ENCODE peak calls at places on chromosomes 7 and 10, in ten cellular contexts. One of them, this sample, is unnamed.

GRCh38 chr10:14126697-14127440 is 203.9 kb downstream of the FRMD4A start:
- DNase-seq in GM12878: no peak
- DNase-seq in esophagus squamous epithelium: no peak
- DNase-seq in HFFc6: peak
- DNase-seq in right lobe of liver: no peak
- DNase-seq in H9: no peak
- DNase-seq in AG04449: no peak
- DNase-seq in fibroblast of pulmonary artery: peak
- DNase-seq in choroid plexus epithelial cell: peak
- DNase-seq in nephron progenitor cell: no peak
- DNase-seq in this sample: no peak

GRCh38 chr10:49012603-49013002 is 73.0 kb upstream of the LRRC18 start:
- DNase-seq in GM12878: no peak
- DNase-seq in esophagus squamous epithelium: no peak
- DNase-seq in HFFc6: no peak
- DNase-seq in right lobe of liver: no peak
- DNase-seq in H9: no peak
- DNase-seq in AG04449: no peak
- DNase-seq in fibroblast of pulmonary artery: no peak
- DNase-seq in choroid plexus epithelial cell: no peak
- DNase-seq in nephron progenitor cell: no peak
- DNase-seq in this sample: no peak

GRCh38 chr7:70029993-70030392 is 431.7 kb downstream of the AUTS2 start:
- DNase-seq in GM12878: no peak
- DNase-seq in esophagus squamous epithelium: no peak
- DNase-seq in HFFc6: no peak
- DNase-seq in right lobe of liver: no peak
- DNase-seq in H9: no peak
- DNase-seq in AG04449: no peak
- DNase-seq in fibroblast of pulmonary artery: no peak
- DNase-seq in choroid plexus epithelial cell: no peak
- DNase-seq in nephron progenitor cell: no peak
- DNase-seq in this sample: no peak

GRCh38 chr10:21260060-21260792 is 265.3 kb downstream of the SKIDA1 start:
- DNase-seq in GM12878: no peak
- DNase-seq in esophagus squamous epithelium: no peak
- DNase-seq in HFFc6: no peak
- DNase-seq in right lobe of liver: no peak
- DNase-seq in H9: no peak
- DNase-seq in AG04449: no peak
- DNase-seq in fibroblast of pulmonary artery: peak
- DNase-seq in choroid plexus epithelial cell: no peak
- DNase-seq in nephron progenitor cell: no peak
- DNase-seq in this sample: no peak

GRCh38 chr7:50953820-50954219 is 171.1 kb upstream of the GRB10 start:
- DNase-seq in GM12878: no peak
- DNase-seq in esophagus squamous epithelium: no peak
- DNase-seq in HFFc6: peak
- DNase-seq in right lobe of liver: no peak
- DNase-seq in H9: no peak
- DNase-seq in AG04449: no peak
- DNase-seq in fibroblast of pulmonary artery: peak
- DNase-seq in choroid plexus epithelial cell: peak
- DNase-seq in nephron progenitor cell: no peak
- DNase-seq in this sample: no peak

GRCh38 chr7:158657189-158657746 is 47.3 kb downstream of the NCAPG2 start:
- DNase-seq in GM12878: peak
- DNase-seq in esophagus squamous epithelium: no peak
- DNase-seq in HFFc6: no peak
- DNase-seq in right lobe of liver: no peak
- DNase-seq in H9: no peak
- DNase-seq in AG04449: no peak
- DNase-seq in fibroblast of pulmonary artery: no peak
- DNase-seq in choroid plexus epithelial cell: no peak
- DNase-seq in nephron progenitor cell: no peak
- DNase-seq in this sample: no peak

GRCh38 chr7:135925205-135925604 is 52.0 kb downstream of the MTPN start:
- DNase-seq in GM12878: no peak
- DNase-seq in esophagus squamous epithelium: no peak
- DNase-seq in HFFc6: no peak
- DNase-seq in right lobe of liver: no peak
- DNase-seq in H9: no peak
- DNase-seq in AG04449: no peak
- DNase-seq in fibroblast of pulmonary artery: peak
- DNase-seq in choroid plexus epithelial cell: peak
- DNase-seq in nephron progenitor cell: no peak
- DNase-seq in this sample: no peak

GRCh38 chr7:115516341-115516740 is 514.2 kb downstream of the TFEC start:
- DNase-seq in GM12878: no peak
- DNase-seq in esophagus squamous epithelium: no peak
- DNase-seq in HFFc6: no peak
- DNase-seq in right lobe of liver: no peak
- DNase-seq in H9: no peak
- DNase-seq in AG04449: no peak
- DNase-seq in fibroblast of pulmonary artery: peak
- DNase-seq in choroid plexus epithelial cell: peak
- DNase-seq in nephron progenitor cell: no peak
- DNase-seq in this sample: peak

GRCh38 chr7:15801565-15801964 is 115.1 kb upstream of the MEOX2 start:
- DNase-seq in GM12878: no peak
- DNase-seq in esophagus squamous epithelium: no peak
- DNase-seq in HFFc6: peak
- DNase-seq in right lobe of liver: no peak
- DNase-seq in H9: no peak
- DNase-seq in AG04449: peak
- DNase-seq in fibroblast of pulmonary artery: peak
- DNase-seq in choroid plexus epithelial cell: peak
- DNase-seq in nephron progenitor cell: no peak
- DNase-seq in this sample: peak

GRCh38 chr10:5545011-5545410 is 20.2 kb downstream of the CALML3 start:
- DNase-seq in GM12878: no peak
- DNase-seq in esophagus squamous epithelium: no peak
- DNase-seq in HFFc6: no peak
- DNase-seq in right lobe of liver: no peak
- DNase-seq in H9: no peak
- DNase-seq in AG04449: no peak
- DNase-seq in fibroblast of pulmonary artery: no peak
- DNase-seq in choroid plexus epithelial cell: no peak
- DNase-seq in nephron progenitor cell: no peak
- DNase-seq in this sample: no peak

GRCh38 chr7:4861673-4862072 is at the start of gene PAPOLB:
- DNase-seq in GM12878: no peak
- DNase-seq in esophagus squamous epithelium: no peak
- DNase-seq in HFFc6: no peak
- DNase-seq in right lobe of liver: no peak
- DNase-seq in H9: no peak
- DNase-seq in AG04449: no peak
- DNase-seq in fibroblast of pulmonary artery: no peak
- DNase-seq in choroid plexus epithelial cell: no peak
- DNase-seq in nephron progenitor cell: no peak
- DNase-seq in this sample: no peak

GRCh38 chr10:17206210-17206709 is 4.8 kb upstream of the TRDMT1 start:
- DNase-seq in GM12878: no peak
- DNase-seq in esophagus squamous epithelium: no peak
- DNase-seq in HFFc6: peak
- DNase-seq in right lobe of liver: no peak
- DNase-seq in H9: no peak
- DNase-seq in AG04449: no peak
- DNase-seq in fibroblast of pulmonary artery: peak
- DNase-seq in choroid plexus epithelial cell: peak
- DNase-seq in nephron progenitor cell: no peak
- DNase-seq in this sample: no peak

GRCh38 chr7:37187179-37187578 is 261.5 kb downstream of the ELMO1 start:
- DNase-seq in GM12878: no peak
- DNase-seq in esophagus squamous epithelium: no peak
- DNase-seq in HFFc6: no peak
- DNase-seq in right lobe of liver: no peak
- DNase-seq in H9: no peak
- DNase-seq in AG04449: no peak
- DNase-seq in fibroblast of pulmonary artery: no peak
- DNase-seq in choroid plexus epithelial cell: no peak
- DNase-seq in nephron progenitor cell: no peak
- DNase-seq in this sample: no peak
- TF ChIP-seq CTCF in GM12878: no peak
- TF ChIP-seq CTCF in esophagus squamous epithelium: no peak
- TF ChIP-seq CTCF in HFFc6: no peak
- TF ChIP-seq CTCF in right lobe of liver: no peak
- TF ChIP-seq CTCF in H9: no peak
- TF ChIP-seq CTCF in AG04449: no peak
- TF ChIP-seq CTCF in fibroblast of pulmonary artery: no peak
- TF ChIP-seq CTCF in choroid plexus epithelial cell: no peak
- TF ChIP-seq CTCF in nephron progenitor cell: no peak
- TF ChIP-seq CTCF in this sample: no peak

GRCh38 chr7:154698726-154699291 is 304.1 kb downstream of the PAXIP1 start:
- DNase-seq in GM12878: no peak
- DNase-seq in esophagus squamous epithelium: no peak
- DNase-seq in HFFc6: no peak
- DNase-seq in right lobe of liver: no peak
- DNase-seq in H9: peak
- DNase-seq in AG04449: no peak
- DNase-seq in fibroblast of pulmonary artery: no peak
- DNase-seq in choroid plexus epithelial cell: no peak
- DNase-seq in nephron progenitor cell: peak
- DNase-seq in this sample: no peak
- TF ChIP-seq CTCF in GM12878: peak
- TF ChIP-seq CTCF in esophagus squamous epithelium: no peak
- TF ChIP-seq CTCF in HFFc6: no peak
- TF ChIP-seq CTCF in right lobe of liver: peak
- TF ChIP-seq CTCF in H9: peak
- TF ChIP-seq CTCF in AG04449: no peak
- TF ChIP-seq CTCF in fibroblast of pulmonary artery: no peak
- TF ChIP-seq CTCF in choroid plexus epithelial cell: no peak
- TF ChIP-seq CTCF in nephron progenitor cell: peak
- TF ChIP-seq CTCF in this sample: no peak

GRCh38 chr10:113001599-113002448 is 51.8 kb downstream of the TCF7L2 start:
- DNase-seq in GM12878: no peak
- DNase-seq in esophagus squamous epithelium: no peak
- DNase-seq in HFFc6: no peak
- DNase-seq in right lobe of liver: no peak
- DNase-seq in H9: no peak
- DNase-seq in AG04449: no peak
- DNase-seq in fibroblast of pulmonary artery: no peak
- DNase-seq in choroid plexus epithelial cell: no peak
- DNase-seq in nephron progenitor cell: no peak
- DNase-seq in this sample: no peak

GRCh38 chr10:112999102-112999501 is 49.1 kb downstream of the TCF7L2 start:
- DNase-seq in GM12878: no peak
- DNase-seq in esophagus squamous epithelium: no peak
- DNase-seq in HFFc6: no peak
- DNase-seq in right lobe of liver: no peak
- DNase-seq in H9: no peak
- DNase-seq in AG04449: no peak
- DNase-seq in fibroblast of pulmonary artery: no peak
- DNase-seq in choroid plexus epithelial cell: no peak
- DNase-seq in nephron progenitor cell: no peak
- DNase-seq in this sample: no peak

GRCh38 chr10:113000454-113000853 is 50.4 kb downstream of the TCF7L2 start:
- DNase-seq in GM12878: no peak
- DNase-seq in esophagus squamous epithelium: no peak
- DNase-seq in HFFc6: no peak
- DNase-seq in right lobe of liver: no peak
- DNase-seq in H9: no peak
- DNase-seq in AG04449: no peak
- DNase-seq in fibroblast of pulmonary artery: no peak
- DNase-seq in choroid plexus epithelial cell: no peak
- DNase-seq in nephron progenitor cell: no peak
- DNase-seq in this sample: no peak

GRCh38 chr10:113002449-113002777 is 52.4 kb downstream of the TCF7L2 start:
- DNase-seq in GM12878: no peak
- DNase-seq in esophagus squamous epithelium: no peak
- DNase-seq in HFFc6: no peak
- DNase-seq in right lobe of liver: no peak
- DNase-seq in H9: no peak
- DNase-seq in AG04449: no peak
- DNase-seq in fibroblast of pulmonary artery: no peak
- DNase-seq in choroid plexus epithelial cell: no peak
- DNase-seq in nephron progenitor cell: no peak
- DNase-seq in this sample: no peak

GRCh38 chr10:113000876-113001598 is 51.0 kb downstream of the TCF7L2 start:
- DNase-seq in GM12878: no peak
- DNase-seq in esophagus squamous epithelium: no peak
- DNase-seq in HFFc6: no peak
- DNase-seq in right lobe of liver: no peak
- DNase-seq in H9: no peak
- DNase-seq in AG04449: no peak
- DNase-seq in fibroblast of pulmonary artery: no peak
- DNase-seq in choroid plexus epithelial cell: no peak
- DNase-seq in nephron progenitor cell: no peak
- DNase-seq in this sample: no peak
- TF ChIP-seq CTCF in GM12878: no peak
- TF ChIP-seq CTCF in esophagus squamous epithelium: no peak
- TF ChIP-seq CTCF in HFFc6: no peak
- TF ChIP-seq CTCF in right lobe of liver: no peak
- TF ChIP-seq CTCF in H9: no peak
- TF ChIP-seq CTCF in AG04449: no peak
- TF ChIP-seq CTCF in fibroblast of pulmonary artery: no peak
- TF ChIP-seq CTCF in choroid plexus epithelial cell: no peak
- TF ChIP-seq CTCF in nephron progenitor cell: no peak
- TF ChIP-seq CTCF in this sample: no peak

DNA sequence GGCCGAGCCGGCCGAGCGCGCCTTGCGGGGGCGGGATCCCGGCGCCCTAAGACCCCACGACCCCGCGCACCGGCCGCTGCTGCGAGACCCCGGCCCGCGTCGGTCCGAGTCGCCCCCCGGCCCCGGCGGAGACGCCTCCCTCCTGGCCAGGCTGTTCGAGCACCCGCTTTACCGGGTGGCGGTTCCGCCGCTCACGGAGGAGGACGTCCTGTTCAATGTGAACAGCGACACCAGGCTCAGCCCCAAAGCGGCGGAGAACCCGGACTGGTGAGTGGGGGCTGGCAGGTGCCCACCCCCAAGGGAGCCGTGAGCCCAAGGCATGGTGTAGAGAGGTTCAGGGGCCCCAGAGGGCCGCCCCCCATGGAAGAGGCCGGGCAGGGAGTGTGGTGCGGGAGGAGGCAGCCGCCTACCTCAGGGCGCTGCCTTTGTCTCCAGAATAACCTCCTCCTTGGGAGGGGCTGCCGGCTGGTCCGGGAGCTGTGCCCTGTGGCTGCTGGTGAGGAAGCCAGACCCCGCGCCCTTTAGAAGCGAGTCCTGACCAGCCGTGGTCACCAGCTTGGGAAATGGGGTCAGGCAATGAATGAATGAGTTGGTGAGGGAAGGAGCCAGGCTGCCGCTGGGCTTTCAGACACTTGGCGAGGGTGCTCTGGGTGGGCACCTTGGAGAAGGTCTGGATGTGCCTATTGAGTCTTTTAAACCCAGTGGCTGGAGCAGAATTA is 1.3 kb downstream of the FAM20C start:
- DNase-seq in GM12878: no peak
- DNase-seq in esophagus squamous epithelium: no peak
- DNase-seq in HFFc6: no peak
- DNase-seq in right lobe of liver: no peak
- DNase-seq in H9: no peak
- DNase-seq in AG04449: no peak
- DNase-seq in fibroblast of pulmonary artery: no peak
- DNase-seq in choroid plexus epithelial cell: no peak
- DNase-seq in nephron progenitor cell: peak
- DNase-seq in this sample: no peak
- TF ChIP-seq CTCF in GM12878: no peak
- TF ChIP-seq CTCF in esophagus squamous epithelium: no peak
- TF ChIP-seq CTCF in HFFc6: no peak
- TF ChIP-seq CTCF in right lobe of liver: no peak
- TF ChIP-seq CTCF in H9: no peak
- TF ChIP-seq CTCF in AG04449: no peak
- TF ChIP-seq CTCF in fibroblast of pulmonary artery: no peak
- TF ChIP-seq CTCF in choroid plexus epithelial cell: no peak
- TF ChIP-seq CTCF in nephron progenitor cell: no peak
- TF ChIP-seq CTCF in this sample: no peak